ENCODE peak calls at places on chromosomes 13 and 19, in six cellular contexts. R is stimulated activated CD8-positive, alpha-beta memory T cell treated with anti-CD3 and anti-CD28 coated beads, Interleukin-12 subunit alpha, Interleukin-12 subunit beta, amount 100 ng/mL, for 4 hours; T is activated CD4-positive, alpha-beta T cell treated with anti-CD3 and anti-CD28 coated beads for 48 hours; S is NCI-H82; W is glutamatergic neuron; Y is right atrium auricular region. Z is an unnamed sample.

GRCh38 chr19:47729799-47730520 is 15.4 kb upstream of the NOP53 start:
- DNase-seq in R (no peak), T (peak; percentile 87), S (peak; percentile 87), W (peak; percentile 75), Y (peak; percentile 77), Z (no peak)

GRCh38 chr19:41808663-41809566 is 12.5 kb downstream of the CEACAM3 start:
- DNase-seq in R (no peak), T (no peak), S (no peak), W (no peak), Y (no peak), Z (no peak)

GRCh38 chr13:35283856-35284255 is 192.6 kb downstream of the MAB21L1 start:
- DNase-seq in R (no peak), T (no peak), S (peak; percentile 67), W (no peak), Y (no peak), Z (no peak)

GRCh38 chr19:33350538-33351309 is 22.8 kb upstream of the CEBPG start:
- DNase-seq in R (no peak), T (no peak), S (no peak), W (no peak), Y (peak; percentile 79), Z (no peak)

GRCh38 chr19:13824703-13825102 is 29.5 kb downstream of the ZSWIM4 start:
- DNase-seq in R (no peak), T (no peak), S (no peak), W (no peak), Y (no peak), Z (no peak)

GRCh38 chr13:67549331-67549730 is 319.2 kb upstream of the PCDH9 start:
- DNase-seq in R (no peak), T (no peak), S (no peak), W (no peak), Y (no peak), Z (no peak)

GRCh38 chr19:48617146-48617937 is 1.6 kb downstream of the RPL18 start:
- DNase-seq in R (no peak), T (no peak), S (no peak), W (no peak), Y (no peak), Z (no peak)

GRCh38 chr19:41945135-41945766 is 13.9 kb downstream of the RABAC1 start:
- DNase-seq in R (peak; percentile 81), T (peak; percentile 93), S (no peak), W (no peak), Y (no peak), Z (no peak)

GRCh38 chr19:47093254-47093653 is 20.3 kb downstream of the ZC3H4 start:
- DNase-seq in R (no peak), T (no peak), S (no peak), W (no peak), Y (no peak), Z (no peak)

GRCh38 chr13:48585456-48585840 is 52.6 kb upstream of the RCBTB2 start:
- DNase-seq in R (no peak), T (no peak), S (no peak), W (no peak), Y (no peak), Z (no peak)

Z was measured in AG04449.